ENCODE peak calls at places on chromosomes 12 and 14, in seven cellular contexts. One of them, this sample, is unnamed. For H3K27me3, the result is how much of the 10 kb centered on the place peaks cover.

GRCh38 chr12:21891763-21892217 is 49.4 kb downstream of the ABCC9 start:
- DNase-seq in hepatocyte: peak
- DNase-seq in pancreas: peak
- DNase-seq in lung: no peak
- DNase-seq in esophagus squamous epithelium: no peak
- DNase-seq in cardiac muscle cell: no peak
- DNase-seq in SK-N-SH: no peak
- DNase-seq in this sample: no peak

GRCh38 chr12:57477710-57478681 is 1.7 kb downstream of the ARHGAP9 start:
- DNase-seq in hepatocyte: no peak
- DNase-seq in pancreas: no peak
- DNase-seq in lung: no peak
- DNase-seq in esophagus squamous epithelium: no peak
- DNase-seq in cardiac muscle cell: no peak
- DNase-seq in SK-N-SH: no peak
- DNase-seq in this sample: peak

GRCh38 chr12:27762757-27763156 is 17.3 kb upstream of the KLHL42 start:
- DNase-seq in hepatocyte: no peak
- DNase-seq in pancreas: no peak
- DNase-seq in lung: no peak
- DNase-seq in esophagus squamous epithelium: no peak
- DNase-seq in cardiac muscle cell: no peak
- DNase-seq in SK-N-SH: no peak
- DNase-seq in this sample: no peak

GRCh38 chr12:111248221-111248620 is 120.7 kb downstream of the PHETA1 start:
- DNase-seq in hepatocyte: no peak
- DNase-seq in pancreas: no peak
- DNase-seq in lung: peak
- DNase-seq in esophagus squamous epithelium: no peak
- DNase-seq in cardiac muscle cell: peak
- DNase-seq in SK-N-SH: peak
- DNase-seq in this sample: peak

GRCh38 chr12:59381106-59381505 is 214.7 kb upstream of the SLC16A7 start:
- DNase-seq in hepatocyte: no peak
- DNase-seq in pancreas: no peak
- DNase-seq in lung: no peak
- DNase-seq in esophagus squamous epithelium: no peak
- DNase-seq in cardiac muscle cell: no peak
- DNase-seq in SK-N-SH: no peak
- DNase-seq in this sample: peak

GRCh38 chr12:108734200-108734906 is 3.0 kb upstream of the CORO1C start:
- DNase-seq in hepatocyte: peak
- DNase-seq in pancreas: peak
- DNase-seq in lung: no peak
- DNase-seq in esophagus squamous epithelium: no peak
- DNase-seq in cardiac muscle cell: no peak
- DNase-seq in SK-N-SH: no peak
- DNase-seq in this sample: peak

GRCh38 chr12:6380141-6381121 is 3.5 kb upstream of the LTBR start:
- DNase-seq in hepatocyte: no peak
- DNase-seq in pancreas: no peak
- DNase-seq in lung: no peak
- DNase-seq in esophagus squamous epithelium: no peak
- DNase-seq in cardiac muscle cell: no peak
- DNase-seq in SK-N-SH: no peak
- DNase-seq in this sample: peak

GRCh38 chr12:120798696-120799095 is 73.1 kb downstream of the ACADS start:
- DNase-seq in hepatocyte: no peak
- DNase-seq in pancreas: no peak
- DNase-seq in lung: no peak
- DNase-seq in esophagus squamous epithelium: no peak
- DNase-seq in cardiac muscle cell: no peak
- DNase-seq in SK-N-SH: peak
- DNase-seq in this sample: no peak

GRCh38 chr12:17652436-17652835 is 437.6 kb downstream of the RERGL start:
- DNase-seq in hepatocyte: no peak
- DNase-seq in pancreas: no peak
- DNase-seq in lung: no peak
- DNase-seq in esophagus squamous epithelium: no peak
- DNase-seq in cardiac muscle cell: no peak
- DNase-seq in SK-N-SH: no peak
- DNase-seq in this sample: no peak

GRCh38 chr12:4108803-4109345 is 164.7 kb upstream of the CCND2 start:
- DNase-seq in hepatocyte: no peak
- DNase-seq in pancreas: no peak
- DNase-seq in lung: peak
- DNase-seq in esophagus squamous epithelium: no peak
- DNase-seq in cardiac muscle cell: no peak
- DNase-seq in SK-N-SH: no peak
- DNase-seq in this sample: peak

GRCh38 chr12:104569348-104570173 is 112.8 kb downstream of the CHST11 start:
- DNase-seq in hepatocyte: no peak
- DNase-seq in pancreas: no peak
- DNase-seq in lung: no peak
- DNase-seq in esophagus squamous epithelium: peak
- DNase-seq in cardiac muscle cell: no peak
- DNase-seq in SK-N-SH: no peak
- DNase-seq in this sample: no peak

GRCh38 chr12:93894391-93895095 is 217.4 kb downstream of the CRADD start:
- DNase-seq in hepatocyte: peak
- DNase-seq in pancreas: peak
- DNase-seq in lung: peak
- DNase-seq in esophagus squamous epithelium: no peak
- DNase-seq in cardiac muscle cell: peak
- DNase-seq in SK-N-SH: peak
- DNase-seq in this sample: no peak

GRCh38 chr12:56474389-56474788 is 6.0 kb downstream of the SPRYD4 start:
- DNase-seq in hepatocyte: no peak
- DNase-seq in pancreas: peak
- DNase-seq in lung: no peak
- DNase-seq in esophagus squamous epithelium: no peak
- DNase-seq in cardiac muscle cell: no peak
- DNase-seq in SK-N-SH: no peak
- DNase-seq in this sample: no peak

GRCh38 chr12:88793091-88793490 is 212.8 kb upstream of the KITLG start:
- DNase-seq in hepatocyte: no peak
- DNase-seq in pancreas: no peak
- DNase-seq in lung: no peak
- DNase-seq in esophagus squamous epithelium: no peak
- DNase-seq in cardiac muscle cell: no peak
- DNase-seq in SK-N-SH: no peak
- DNase-seq in this sample: peak

GRCh38 chr14:85596562-85596961 is 66.6 kb downstream of the FLRT2 start:
- DNase-seq in hepatocyte: no peak
- DNase-seq in pancreas: no peak
- DNase-seq in lung: no peak
- DNase-seq in esophagus squamous epithelium: no peak
- DNase-seq in cardiac muscle cell: no peak
- DNase-seq in SK-N-SH: no peak
- DNase-seq in this sample: no peak

GRCh38 chr12:115096673-115097349 is 412.8 kb upstream of the TBX3 start:
- DNase-seq in hepatocyte: peak
- DNase-seq in pancreas: no peak
- DNase-seq in lung: no peak
- DNase-seq in esophagus squamous epithelium: no peak
- DNase-seq in cardiac muscle cell: no peak
- DNase-seq in SK-N-SH: peak
- DNase-seq in this sample: no peak

GRCh38 chr14:104926619-104927431 is 2.1 kb downstream of the PLD4 start:
- DNase-seq in hepatocyte: no peak
- DNase-seq in pancreas: no peak
- DNase-seq in lung: no peak
- DNase-seq in esophagus squamous epithelium: no peak
- DNase-seq in cardiac muscle cell: peak
- DNase-seq in SK-N-SH: no peak
- DNase-seq in this sample: no peak

GRCh38 chr14:104927432-104927816 is 2.7 kb downstream of the PLD4 start:
- DNase-seq in hepatocyte: no peak
- DNase-seq in pancreas: no peak
- DNase-seq in lung: no peak
- DNase-seq in esophagus squamous epithelium: no peak
- DNase-seq in cardiac muscle cell: no peak
- DNase-seq in SK-N-SH: peak
- DNase-seq in this sample: no peak

GRCh38 chr14:104924421-104925213 is at the start of gene PLD4:
- DNase-seq in hepatocyte: no peak
- DNase-seq in pancreas: no peak
- DNase-seq in lung: no peak
- DNase-seq in esophagus squamous epithelium: no peak
- DNase-seq in cardiac muscle cell: no peak
- DNase-seq in SK-N-SH: no peak
- DNase-seq in this sample: no peak

GRCh38 chr14:104925214-104925899 is 678 bp downstream of the PLD4 start:
- DNase-seq in hepatocyte: no peak
- DNase-seq in pancreas: no peak
- DNase-seq in lung: no peak
- DNase-seq in esophagus squamous epithelium: no peak
- DNase-seq in cardiac muscle cell: no peak
- DNase-seq in SK-N-SH: no peak
- DNase-seq in this sample: no peak

GRCh38 chr14:104925941-104926609 is 1.4 kb downstream of the PLD4 start:
- DNase-seq in hepatocyte: no peak
- DNase-seq in pancreas: no peak
- DNase-seq in lung: no peak
- DNase-seq in esophagus squamous epithelium: no peak
- DNase-seq in cardiac muscle cell: no peak
- DNase-seq in SK-N-SH: no peak
- DNase-seq in this sample: no peak
- H3K4me3 ChIP-seq in hepatocyte: no peak
- H3K4me3 ChIP-seq in pancreas: no peak
- H3K4me3 ChIP-seq in lung: no peak
- H3K4me3 ChIP-seq in esophagus squamous epithelium: no peak
- H3K4me3 ChIP-seq in cardiac muscle cell: no peak
- H3K4me3 ChIP-seq in SK-N-SH: no peak
- H3K4me3 ChIP-seq in this sample: no peak

GRCh38 chr12:15996948-15997347 is 85.8 kb downstream of the DERA start:
- DNase-seq in hepatocyte: no peak
- DNase-seq in pancreas: no peak
- DNase-seq in lung: no peak
- DNase-seq in esophagus squamous epithelium: no peak
- DNase-seq in cardiac muscle cell: no peak
- DNase-seq in SK-N-SH: no peak
- DNase-seq in this sample: no peak

GRCh38 chr12:15997910-15998309 is 86.8 kb downstream of the DERA start:
- DNase-seq in hepatocyte: no peak
- DNase-seq in pancreas: no peak
- DNase-seq in lung: no peak
- DNase-seq in esophagus squamous epithelium: no peak
- DNase-seq in cardiac muscle cell: no peak
- DNase-seq in SK-N-SH: no peak
- DNase-seq in this sample: no peak

GRCh38 chr12:15995801-15996200 is 84.7 kb downstream of the DERA start:
- DNase-seq in hepatocyte: no peak
- DNase-seq in pancreas: no peak
- DNase-seq in lung: no peak
- DNase-seq in esophagus squamous epithelium: no peak
- DNase-seq in cardiac muscle cell: no peak
- DNase-seq in SK-N-SH: no peak
- DNase-seq in this sample: no peak

DNA sequence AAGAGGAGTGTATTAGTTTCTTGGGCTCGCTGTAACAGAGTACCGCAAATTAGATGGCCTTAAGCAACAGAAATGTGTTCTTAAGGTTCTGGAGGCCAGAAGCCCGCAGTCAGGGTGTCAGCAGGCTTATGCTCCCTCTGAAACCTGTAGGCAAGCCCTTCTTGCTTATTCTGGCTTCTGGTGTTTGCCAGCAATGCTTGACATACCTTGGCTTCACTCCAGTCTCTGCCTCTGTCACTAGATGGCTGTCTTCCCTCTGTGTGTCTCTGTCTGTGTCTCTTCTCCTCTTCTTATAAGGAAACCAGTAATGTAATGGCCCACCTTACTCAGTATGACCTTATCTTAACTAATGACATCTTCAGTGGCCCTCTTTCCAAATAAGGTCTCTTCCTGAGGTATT is 85.1 kb downstream of the DERA start:
- DNase-seq in hepatocyte: peak
- DNase-seq in pancreas: no peak
- DNase-seq in lung: no peak
- DNase-seq in esophagus squamous epithelium: no peak
- DNase-seq in cardiac muscle cell: peak
- DNase-seq in SK-N-SH: no peak
- DNase-seq in this sample: no peak
- TF ChIP-seq CTCF in hepatocyte: peak
- TF ChIP-seq CTCF in pancreas: no peak
- TF ChIP-seq CTCF in lung: no peak
- TF ChIP-seq CTCF in esophagus squamous epithelium: no peak
- TF ChIP-seq CTCF in cardiac muscle cell: no peak
- TF ChIP-seq CTCF in SK-N-SH: peak
- TF ChIP-seq CTCF in this sample: no peak

DNA sequence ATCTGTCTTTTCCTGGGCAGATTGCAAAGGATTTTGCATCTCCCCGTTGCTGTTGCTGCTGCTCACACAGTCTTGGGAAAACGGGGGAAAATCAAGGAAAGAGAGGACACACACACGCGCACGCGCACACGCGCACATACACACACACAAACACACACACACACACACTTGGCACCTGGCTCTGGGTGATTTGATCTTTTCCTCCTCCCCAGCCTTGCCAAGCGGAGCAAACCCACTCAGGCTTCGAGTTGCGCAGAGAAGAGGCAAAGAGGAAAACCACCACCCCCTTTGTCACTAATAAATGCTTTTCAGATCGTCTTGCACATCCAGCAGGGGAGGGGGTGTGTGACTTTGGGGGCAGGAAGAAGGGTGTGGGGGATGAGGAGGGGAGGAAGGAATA is 965 bp upstream of the NOS1 start:
- DNase-seq in hepatocyte: no peak
- DNase-seq in pancreas: no peak
- DNase-seq in lung: no peak
- DNase-seq in esophagus squamous epithelium: no peak
- DNase-seq in cardiac muscle cell: no peak
- DNase-seq in SK-N-SH: no peak
- DNase-seq in this sample: no peak
- H3K27me3 ChIP-seq in hepatocyte: half or more
- H3K27me3 ChIP-seq in pancreas: under half
- H3K27me3 ChIP-seq in lung: under half
- H3K27me3 ChIP-seq in esophagus squamous epithelium: half or more
- H3K27me3 ChIP-seq in cardiac muscle cell: half or more
- H3K27me3 ChIP-seq in SK-N-SH: under half
- H3K27me3 ChIP-seq in this sample: under half

DNA sequence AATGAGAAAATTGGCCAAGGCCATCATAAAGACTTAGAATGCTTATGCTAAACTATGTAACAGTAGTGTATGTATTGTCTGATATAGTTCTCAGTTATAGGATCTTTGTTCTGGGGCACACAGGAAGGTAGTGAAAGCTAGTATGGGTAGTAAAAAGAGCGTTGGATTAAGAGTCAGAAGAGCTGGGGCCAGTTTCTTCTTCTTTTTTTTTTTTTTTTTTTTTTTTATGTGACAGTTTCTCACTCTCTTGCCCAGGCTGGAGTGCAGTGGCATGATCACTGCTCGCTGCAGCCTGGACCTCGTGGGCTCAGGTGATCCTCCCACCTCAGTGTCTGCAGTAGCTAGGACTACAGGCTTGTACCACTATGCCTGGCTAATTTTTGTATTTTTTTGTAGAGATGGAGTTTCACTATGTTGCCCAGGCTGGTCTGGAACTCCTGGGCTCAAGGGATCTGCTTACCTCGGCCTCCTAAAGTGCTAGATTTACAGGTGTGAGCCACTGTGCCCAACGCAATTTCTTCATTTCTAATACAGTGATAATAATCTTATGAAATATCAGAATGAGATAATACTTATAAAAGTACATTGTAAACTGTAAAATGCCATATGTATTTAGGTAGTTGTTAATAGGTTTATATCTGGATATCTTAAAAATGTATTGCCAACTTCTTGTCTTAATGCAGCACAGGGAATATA is 7.4 kb downstream of the MDM2 start:
- DNase-seq in hepatocyte: no peak
- DNase-seq in pancreas: no peak
- DNase-seq in lung: no peak
- DNase-seq in esophagus squamous epithelium: no peak
- DNase-seq in cardiac muscle cell: no peak
- DNase-seq in SK-N-SH: no peak
- DNase-seq in this sample: no peak
- H3K4me3 ChIP-seq in hepatocyte: no peak
- H3K4me3 ChIP-seq in pancreas: no peak
- H3K4me3 ChIP-seq in lung: no peak
- H3K4me3 ChIP-seq in esophagus squamous epithelium: no peak
- H3K4me3 ChIP-seq in cardiac muscle cell: no peak
- H3K4me3 ChIP-seq in SK-N-SH: no peak
- H3K4me3 ChIP-seq in this sample: no peak